ENCODE peak calls at places on chromosomes 6 and 20, in five cellular contexts. One of them, this sample, is unnamed.
A peak's percentile ranks its signal among the peaks of the same experiment; 100 is the strongest.

GRCh38 chr6:74068945-74069570 is 373.1 kb downstream of the CD109 start:
- DNase-seq in naive thymus-derived CD4-positive, alpha-beta T cell: no peak
- DNase-seq in sigmoid colon: no peak
- DNase-seq in breast epithelium: no peak
- DNase-seq in adrenal gland: no peak
- DNase-seq in this sample: peak; percentile 34

GRCh38 chr6:81891869-81892268 is 139.4 kb upstream of the TENT5A start:
- DNase-seq in breast epithelium: no peak
- DNase-seq in sigmoid colon: no peak
- DNase-seq in naive thymus-derived CD4-positive, alpha-beta T cell: no peak
- DNase-seq in adrenal gland: no peak
- DNase-seq in this sample: no peak

GRCh38 chr20:62472343-62473199 is 3.2 kb downstream of the GATA5 start:
- DNase-seq in sigmoid colon: no peak
- DNase-seq in breast epithelium: no peak
- DNase-seq in naive thymus-derived CD4-positive, alpha-beta T cell: no peak
- DNase-seq in adrenal gland: no peak
- DNase-seq in this sample: no peak

GRCh38 chr20:19735446-19735845 is 22.6 kb upstream of the RIN2 start:
- DNase-seq in naive thymus-derived CD4-positive, alpha-beta T cell: no peak
- DNase-seq in adrenal gland: peak; percentile 79
- DNase-seq in sigmoid colon: peak; percentile 85
- DNase-seq in breast epithelium: peak; percentile 52
- DNase-seq in this sample: peak; percentile 82

GRCh38 chr6:15089569-15090144 is 156.2 kb upstream of the JARID2 start:
- DNase-seq in breast epithelium: peak; percentile 79
- DNase-seq in adrenal gland: peak; percentile 10
- DNase-seq in naive thymus-derived CD4-positive, alpha-beta T cell: no peak
- DNase-seq in sigmoid colon: no peak
- DNase-seq in this sample: no peak

GRCh38 chr20:33443006-33443511 is 504 bp downstream of the SNTA1 start:
- DNase-seq in adrenal gland: no peak
- DNase-seq in sigmoid colon: peak; percentile 73
- DNase-seq in naive thymus-derived CD4-positive, alpha-beta T cell: no peak
- DNase-seq in breast epithelium: no peak
- DNase-seq in this sample: peak; percentile 40

GRCh38 chr6:100186552-100186951 is 192.5 kb upstream of the MCHR2 start:
- DNase-seq in sigmoid colon: no peak
- DNase-seq in breast epithelium: no peak
- DNase-seq in adrenal gland: no peak
- DNase-seq in naive thymus-derived CD4-positive, alpha-beta T cell: no peak
- DNase-seq in this sample: no peak

GRCh38 chr20:25045343-25045712 is 12.6 kb downstream of the ACSS1 start:
- DNase-seq in naive thymus-derived CD4-positive, alpha-beta T cell: no peak
- DNase-seq in adrenal gland: no peak
- DNase-seq in sigmoid colon: peak; percentile 58
- DNase-seq in breast epithelium: no peak
- DNase-seq in this sample: no peak

GRCh38 chr6:135323202-135323668 is 142.1 kb downstream of the MYB start:
- DNase-seq in naive thymus-derived CD4-positive, alpha-beta T cell: no peak
- DNase-seq in sigmoid colon: no peak
- DNase-seq in breast epithelium: no peak
- DNase-seq in adrenal gland: no peak
- DNase-seq in this sample: no peak

GRCh38 chr6:31737315-31738047 is 1.2 kb upstream of the CLIC1 start:
- DNase-seq in sigmoid colon: no peak
- DNase-seq in breast epithelium: no peak
- DNase-seq in naive thymus-derived CD4-positive, alpha-beta T cell: no peak
- DNase-seq in adrenal gland: no peak
- DNase-seq in this sample: no peak

GRCh38 chr6:10507715-10508114 is 13.4 kb upstream of the GCNT2 start:
- DNase-seq in naive thymus-derived CD4-positive, alpha-beta T cell: no peak
- DNase-seq in adrenal gland: no peak
- DNase-seq in sigmoid colon: no peak
- DNase-seq in breast epithelium: no peak
- DNase-seq in this sample: no peak

GRCh38 chr6:170267688-170268087 is 23.2 kb downstream of the DLL1 start:
- DNase-seq in adrenal gland: no peak
- DNase-seq in sigmoid colon: no peak
- DNase-seq in naive thymus-derived CD4-positive, alpha-beta T cell: no peak
- DNase-seq in breast epithelium: no peak
- DNase-seq in this sample: no peak

GRCh38 chr6:157376706-157377230 is 4.2 kb upstream of the ZDHHC14 start:
- DNase-seq in naive thymus-derived CD4-positive, alpha-beta T cell: no peak
- DNase-seq in adrenal gland: no peak
- DNase-seq in sigmoid colon: no peak
- DNase-seq in breast epithelium: no peak
- DNase-seq in this sample: no peak

GRCh38 chr20:61968932-61969331 is 96.7 kb downstream of the TAF4 start:
- DNase-seq in adrenal gland: no peak
- DNase-seq in breast epithelium: no peak
- DNase-seq in naive thymus-derived CD4-positive, alpha-beta T cell: no peak
- DNase-seq in sigmoid colon: peak; percentile 28
- DNase-seq in this sample: no peak

GRCh38 chr6:126152346-126152745 is 166.0 kb downstream of the TRMT11 start:
- DNase-seq in breast epithelium: no peak
- DNase-seq in sigmoid colon: no peak
- DNase-seq in naive thymus-derived CD4-positive, alpha-beta T cell: no peak
- DNase-seq in adrenal gland: no peak
- DNase-seq in this sample: no peak

GRCh38 chr20:35271073-35271882 is 6.6 kb downstream of the MMP24OS start:
- DNase-seq in adrenal gland: no peak
- DNase-seq in breast epithelium: no peak
- DNase-seq in naive thymus-derived CD4-positive, alpha-beta T cell: no peak
- DNase-seq in sigmoid colon: no peak
- DNase-seq in this sample: no peak

GRCh38 chr20:32999603-33000250 is 4.5 kb downstream of the SUN5 start:
- DNase-seq in naive thymus-derived CD4-positive, alpha-beta T cell: no peak
- DNase-seq in breast epithelium: no peak
- DNase-seq in sigmoid colon: no peak
- DNase-seq in adrenal gland: no peak
- DNase-seq in this sample: no peak

GRCh38 chr20:62054451-62054953 is 11.2 kb downstream of the TAF4 start:
- DNase-seq in adrenal gland: no peak
- DNase-seq in breast epithelium: no peak
- DNase-seq in sigmoid colon: no peak
- DNase-seq in naive thymus-derived CD4-positive, alpha-beta T cell: no peak
- DNase-seq in this sample: no peak

GRCh38 chr6:705047-705446 is 12.1 kb upstream of the EXOC2 start:
- DNase-seq in breast epithelium: no peak
- DNase-seq in adrenal gland: no peak
- DNase-seq in naive thymus-derived CD4-positive, alpha-beta T cell: no peak
- DNase-seq in sigmoid colon: no peak
- DNase-seq in this sample: no peak

GRCh38 chr6:126056355-126057004 is 70.1 kb downstream of the TRMT11 start:
- DNase-seq in naive thymus-derived CD4-positive, alpha-beta T cell: no peak
- DNase-seq in sigmoid colon: no peak
- DNase-seq in adrenal gland: no peak
- DNase-seq in breast epithelium: no peak
- DNase-seq in this sample: no peak

GRCh38 chr20:47785900-47786762 is 850 bp upstream of the SULF2 start:
- DNase-seq in naive thymus-derived CD4-positive, alpha-beta T cell: no peak
- DNase-seq in breast epithelium: peak; percentile 54
- DNase-seq in sigmoid colon: peak; percentile 87
- DNase-seq in adrenal gland: peak; percentile 61
- DNase-seq in this sample: peak; percentile 84

GRCh38 chr6:108966236-108966635 is 118.0 kb downstream of the ARMC2 start:
- DNase-seq in naive thymus-derived CD4-positive, alpha-beta T cell: no peak
- DNase-seq in breast epithelium: no peak
- DNase-seq in sigmoid colon: no peak
- DNase-seq in adrenal gland: no peak
- DNase-seq in this sample: no peak

GRCh38 chr20:20699144-20699543 is 13.3 kb downstream of the RALGAPA2 start:
- DNase-seq in breast epithelium: no peak
- DNase-seq in sigmoid colon: no peak
- DNase-seq in naive thymus-derived CD4-positive, alpha-beta T cell: no peak
- DNase-seq in adrenal gland: no peak
- DNase-seq in this sample: no peak

GRCh38 chr6:2665169-2666070 is 85.3 kb downstream of the MYLK4 start:
- DNase-seq in naive thymus-derived CD4-positive, alpha-beta T cell: no peak
- DNase-seq in breast epithelium: no peak
- DNase-seq in sigmoid colon: no peak
- DNase-seq in adrenal gland: no peak
- DNase-seq in this sample: no peak

GRCh38 chr20:35866446-35867202 is 87.7 kb downstream of the SCAND1 start:
- DNase-seq in naive thymus-derived CD4-positive, alpha-beta T cell: no peak
- DNase-seq in breast epithelium: no peak
- DNase-seq in adrenal gland: no peak
- DNase-seq in sigmoid colon: no peak
- DNase-seq in this sample: no peak

GRCh38 chr6:37137201-37137880 is 32.6 kb upstream of the PIM1 start:
- DNase-seq in naive thymus-derived CD4-positive, alpha-beta T cell: no peak
- DNase-seq in sigmoid colon: peak; percentile 89
- DNase-seq in breast epithelium: no peak
- DNase-seq in adrenal gland: no peak
- DNase-seq in this sample: no peak

GRCh38 chr6:35428421-35429149 is 23.6 kb upstream of the FANCE start:
- DNase-seq in sigmoid colon: no peak
- DNase-seq in breast epithelium: no peak
- DNase-seq in adrenal gland: no peak
- DNase-seq in naive thymus-derived CD4-positive, alpha-beta T cell: no peak
- DNase-seq in this sample: peak; percentile 30

DNA sequence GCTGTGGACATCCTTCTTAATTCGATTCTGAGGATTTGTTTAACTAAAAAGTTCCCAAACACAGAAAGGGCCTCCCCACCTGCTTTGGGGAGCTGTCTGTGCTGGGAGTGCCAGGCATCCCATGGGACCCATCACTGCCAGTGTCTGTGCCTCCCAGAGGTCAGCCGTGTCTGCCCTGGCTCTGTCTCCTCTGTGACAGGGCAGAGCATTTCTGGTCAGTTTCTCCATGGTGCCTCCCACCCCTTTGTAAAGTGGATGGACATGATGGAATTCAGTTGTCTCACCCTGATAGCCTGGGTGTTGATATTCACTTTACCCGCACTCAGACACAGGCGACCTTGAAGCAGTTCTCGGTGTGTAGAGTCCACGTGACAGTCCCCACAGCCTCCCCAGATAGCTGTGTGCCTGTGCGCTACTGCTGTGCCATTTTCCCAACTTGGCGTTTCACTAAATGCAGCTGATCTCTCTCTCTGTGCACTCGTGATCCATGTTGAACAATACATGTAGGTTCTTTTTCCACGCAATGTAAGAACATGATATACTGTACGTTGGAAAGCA is 70.5 kb downstream of the CDS2 start:
- DNase-seq in breast epithelium: no peak
- DNase-seq in sigmoid colon: no peak
- DNase-seq in naive thymus-derived CD4-positive, alpha-beta T cell: no peak
- DNase-seq in adrenal gland: peak; percentile 70
- DNase-seq in this sample: no peak
- H3K4me1 ChIP-seq in breast epithelium: no peaks in the 10 kb centered on the region
- H3K4me1 ChIP-seq in sigmoid colon: peaks cover 2% of the 10 kb centered on the region
- H3K4me1 ChIP-seq in naive thymus-derived CD4-positive, alpha-beta T cell: no peaks in the 10 kb centered on the region
- H3K4me1 ChIP-seq in adrenal gland: peaks cover 10% of the 10 kb centered on the region
- H3K4me1 ChIP-seq in this sample: peaks cover 4% of the 10 kb centered on the region

DNA sequence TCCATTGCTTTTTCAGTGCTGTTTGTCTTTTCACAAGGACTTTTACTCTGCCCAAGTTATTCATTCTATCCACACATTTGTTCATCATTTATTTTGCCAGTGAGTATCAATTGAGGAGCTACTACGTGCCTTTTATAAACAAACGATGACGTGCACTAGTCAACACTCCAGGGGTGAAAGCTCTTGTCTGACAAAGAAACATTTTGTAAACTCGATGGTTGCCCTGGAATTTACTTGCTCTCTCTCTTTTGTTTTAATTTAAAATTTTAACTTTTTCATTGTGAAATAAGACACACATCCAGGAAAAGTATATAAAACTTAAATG is 8.3 kb upstream of the MRPS18A start:
- DNase-seq in breast epithelium: no peak
- DNase-seq in sigmoid colon: no peak
- DNase-seq in naive thymus-derived CD4-positive, alpha-beta T cell: no peak
- DNase-seq in adrenal gland: no peak
- DNase-seq in this sample: no peak
- H3K4me1 ChIP-seq in breast epithelium: no peaks in the 10 kb centered on the region
- H3K4me1 ChIP-seq in sigmoid colon: no peaks in the 10 kb centered on the region
- H3K4me1 ChIP-seq in naive thymus-derived CD4-positive, alpha-beta T cell: no peaks in the 10 kb centered on the region
- H3K4me1 ChIP-seq in adrenal gland: peaks cover 14% of the 10 kb centered on the region
- H3K4me1 ChIP-seq in this sample: peaks cover 5% of the 10 kb centered on the region

GRCh38 chr6:167092672-167093339 is 30.1 kb upstream of the CCR6 start:
- DNase-seq in adrenal gland: no peak
- DNase-seq in breast epithelium: no peak
- DNase-seq in sigmoid colon: no peak
- DNase-seq in naive thymus-derived CD4-positive, alpha-beta T cell: no peak
- DNase-seq in this sample: no peak

GRCh38 chr6:167090171-167090570 is 32.7 kb upstream of the CCR6 start:
- DNase-seq in adrenal gland: no peak
- DNase-seq in naive thymus-derived CD4-positive, alpha-beta T cell: no peak
- DNase-seq in breast epithelium: no peak
- DNase-seq in sigmoid colon: no peak
- DNase-seq in this sample: no peak

GRCh38 chr6:167087857-167088256 is 35.0 kb upstream of the CCR6 start:
- DNase-seq in naive thymus-derived CD4-positive, alpha-beta T cell: no peak
- DNase-seq in breast epithelium: no peak
- DNase-seq in sigmoid colon: no peak
- DNase-seq in adrenal gland: no peak
- DNase-seq in this sample: no peak

GRCh38 chr6:167091149-167092107 is 31.5 kb upstream of the CCR6 start:
- DNase-seq in breast epithelium: no peak
- DNase-seq in sigmoid colon: no peak
- DNase-seq in naive thymus-derived CD4-positive, alpha-beta T cell: peak; percentile 25
- DNase-seq in adrenal gland: no peak
- DNase-seq in this sample: no peak

DNA sequence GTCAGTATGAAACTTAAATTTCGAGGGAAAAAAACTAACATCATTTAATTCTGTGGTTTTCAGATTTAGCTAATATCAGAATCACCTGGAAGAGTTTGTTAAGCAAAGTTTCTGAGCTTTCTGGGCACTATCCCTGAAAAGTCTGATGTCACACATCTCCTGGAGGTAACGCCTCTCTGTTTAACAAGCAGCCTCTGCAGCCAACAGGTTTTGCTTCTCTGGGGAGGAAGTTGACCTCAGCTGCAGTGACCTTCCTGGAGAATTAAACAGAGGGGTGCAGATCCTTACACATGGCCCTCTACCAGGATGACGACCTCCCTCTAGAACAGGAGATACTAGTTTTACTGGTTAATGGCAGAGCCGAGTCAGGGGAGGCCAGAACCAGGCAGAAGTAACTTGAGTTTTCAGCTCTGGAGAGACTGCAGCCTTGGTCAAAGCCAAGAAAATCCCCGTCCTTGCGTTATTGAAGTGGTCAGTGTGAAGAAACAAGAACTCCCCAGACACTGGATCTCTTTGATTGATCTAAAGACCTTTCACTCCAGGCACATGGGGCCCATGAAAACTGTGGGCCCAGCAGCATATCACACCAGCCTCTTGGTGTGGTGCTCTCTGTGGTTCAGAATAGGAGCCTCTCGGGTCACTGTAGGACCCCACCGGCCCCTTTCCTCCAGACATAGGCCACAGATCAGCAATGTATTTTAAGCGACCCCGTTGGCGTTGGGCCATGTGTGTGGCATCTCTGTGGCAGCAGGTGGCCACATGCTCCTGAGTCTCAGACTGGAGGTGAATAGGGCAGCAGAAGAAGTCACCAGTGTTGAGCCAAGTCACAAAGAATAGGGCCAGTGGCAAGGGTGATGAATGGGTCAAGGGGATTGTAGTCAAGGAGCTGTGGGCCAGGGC is 33.4 kb upstream of the CCR6 start:
- DNase-seq in sigmoid colon: no peak
- DNase-seq in adrenal gland: no peak
- DNase-seq in naive thymus-derived CD4-positive, alpha-beta T cell: no peak
- DNase-seq in breast epithelium: no peak
- DNase-seq in this sample: no peak
- H3K4me1 ChIP-seq in sigmoid colon: peaks cover 3% of the 10 kb centered on the region
- H3K4me1 ChIP-seq in adrenal gland: no peaks in the 10 kb centered on the region
- H3K4me1 ChIP-seq in naive thymus-derived CD4-positive, alpha-beta T cell: peaks cover 27% of the 10 kb centered on the region
- H3K4me1 ChIP-seq in breast epithelium: no peaks in the 10 kb centered on the region
- H3K4me1 ChIP-seq in this sample: no peaks in the 10 kb centered on the region

GRCh38 chr6:20096506-20096905 is 115.8 kb downstream of the MBOAT1 start:
- DNase-seq in sigmoid colon: no peak
- DNase-seq in breast epithelium: no peak
- DNase-seq in adrenal gland: no peak
- DNase-seq in naive thymus-derived CD4-positive, alpha-beta T cell: no peak
- DNase-seq in this sample: no peak
- H3K4me1 ChIP-seq in sigmoid colon: peaks cover 19% of the 10 kb centered on the region
- H3K4me1 ChIP-seq in breast epithelium: no peaks in the 10 kb centered on the region
- H3K4me1 ChIP-seq in adrenal gland: no peaks in the 10 kb centered on the region
- H3K4me1 ChIP-seq in naive thymus-derived CD4-positive, alpha-beta T cell: no peaks in the 10 kb centered on the region
- H3K4me1 ChIP-seq in this sample: no peaks in the 10 kb centered on the region